ENCODE peak calls at places on chromosomes 6 and 20, in nine cellular contexts. K is substantia nigra; W is NCI-H2107; G is ovary; M is stimulated activated CD8-positive, alpha-beta memory T cell treated with anti-CD3 and anti-CD28 coated beads, Interleukin-4, amount 100 ng/mL, for 24 hours; I is tibial nerve; B is GM13976; O is GM12892; Q is T-helper 9 cell. P is an unnamed sample.

GRCh38 chr6:100455230-100456124 is 9.2 kb downstream of the SIM1 start:
- DNase-seq in K (no peak), W (no peak), G (no peak), M (no peak), I (no peak), B (peak), O (no peak), Q (no peak), P (no peak)

GRCh38 chr6:118719351-118720124 is 68.1 kb upstream of the CEP85L start:
- DNase-seq in K (no peak), W (no peak), G (no peak), M (no peak), I (no peak), B (peak), O (no peak), Q (no peak), P (peak)

GRCh38 chr6:143406673-143407072 is 43.8 kb downstream of the ADAT2 start:
- DNase-seq in K (no peak), W (no peak), G (no peak), M (no peak), I (no peak), B (peak), O (no peak), Q (no peak), P (no peak)

GRCh38 chr6:128158496-128158895 is 257.6 kb upstream of the THEMIS start:
- DNase-seq in K (no peak), W (no peak), G (no peak), M (no peak), I (no peak), B (no peak), O (no peak), Q (no peak), P (no peak)

GRCh38 chr6:41644297-41644879 is 6.1 kb downstream of the MDFI start:
- DNase-seq in K (no peak), W (peak), G (no peak), M (no peak), I (no peak), B (no peak), O (no peak), Q (no peak), P (no peak)

GRCh38 chr20:34753706-34754461 is 49.7 kb downstream of the TP53INP2 start:
- DNase-seq in K (no peak), W (no peak), G (no peak), M (no peak), I (no peak), B (no peak), O (no peak), Q (no peak), P (no peak)

GRCh38 chr20:18738055-18738454 is 75.5 kb upstream of the SCP2D1 start:
- DNase-seq in K (no peak), W (no peak), G (no peak), M (no peak), I (no peak), B (no peak), O (no peak), Q (no peak), P (peak)

GRCh38 chr6:105886812-105887513 is 199.2 kb upstream of the PRDM1 start:
- DNase-seq in K (no peak), W (no peak), G (no peak), M (no peak), I (no peak), B (no peak), O (no peak), Q (no peak), P (no peak)

GRCh38 chr6:37171970-37172812 is 2.2 kb downstream of the PIM1 start:
- DNase-seq in K (peak), W (peak), G (peak), M (peak), I (peak), B (peak), O (peak), Q (peak), P (peak)

GRCh38 chr6:3133515-3133914 is 15.0 kb downstream of the BPHL start:
- DNase-seq in K (no peak), W (no peak), G (no peak), M (no peak), I (no peak), B (no peak), O (no peak), Q (no peak), P (no peak)

GRCh38 chr6:55562318-55562717 is 16.7 kb downstream of the HMGCLL1 start:
- DNase-seq in K (no peak), W (no peak), G (no peak), M (no peak), I (no peak), B (no peak), O (no peak), Q (no peak), P (no peak)

GRCh38 chr6:29510202-29510601 is 22.4 kb upstream of the MAS1L start:
- DNase-seq in K (no peak), W (no peak), G (no peak), M (no peak), I (no peak), B (peak), O (no peak), Q (no peak), P (no peak)

GRCh38 chr6:88376759-88377387 is 210.7 kb upstream of the CNR1 start:
- DNase-seq in K (no peak), W (no peak), G (no peak), M (no peak), I (no peak), B (no peak), O (no peak), Q (no peak), P (no peak)

GRCh38 chr6:31239854-31240253 is 32.0 kb downstream of the HLA-C start:
- DNase-seq in K (no peak), W (no peak), G (no peak), M (no peak), I (no peak), B (no peak), O (no peak), Q (no peak), P (no peak)

GRCh38 chr6:49849121-49849907 is 17.0 kb downstream of the CRISP1 start:
- DNase-seq in K (no peak), W (no peak), G (no peak), M (no peak), I (no peak), B (peak), O (no peak), Q (no peak), P (no peak)